ENCODE peak calls at places on chromosomes 12 and 14, in four cellular contexts. A is NCI-H1105 treated with DMSO at 0.1 percent for 48 hours, O is thyroid gland, S is amniotic stem cell. T is an unnamed sample.

GRCh38 chr12:2390850-2391390 is 338.1 kb downstream of the CACNA1C start:
- DNase-seq in A (no peak), O (no peak), S (no peak), T (no peak)

GRCh38 chr12:54759751-54760150 is 94.6 kb upstream of the MUCL1 start:
- DNase-seq in A (peak), O (no peak), S (no peak), T (peak)

GRCh38 chr12:9721394-9722092 is 11.4 kb downstream of the CLECL1 start:
- DNase-seq in A (no peak), O (no peak), S (no peak), T (no peak)

GRCh38 chr14:71438684-71439083 is 493.5 kb upstream of the RGS6 start:
- DNase-seq in A (no peak), O (peak), S (no peak), T (peak)

GRCh38 chr12:92363295-92364146 is 217.9 kb upstream of the BTG1 start:
- DNase-seq in A (no peak), O (no peak), S (no peak), T (peak)

GRCh38 chr14:84152452-84152851 is 1377.5 kb upstream of the FLRT2 start:
- DNase-seq in A (no peak), O (no peak), S (no peak), T (no peak)

GRCh38 chr14:79091381-79091963 is 921.3 kb downstream of the NRXN3 start:
- DNase-seq in A (no peak), O (no peak), S (no peak), T (peak)

GRCh38 chr12:57612711-57613426 is 1.6 kb downstream of the ARHGEF25 start:
- DNase-seq in A (no peak), O (no peak), S (no peak), T (no peak)

GRCh38 chr14:60931206-60931605 is 49.7 kb downstream of the TRMT5 start:
- DNase-seq in A (peak), O (no peak), S (no peak), T (peak)

GRCh38 chr14:31965735-31966598 is 111.1 kb upstream of the ARHGAP5 start:
- DNase-seq in A (no peak), O (no peak), S (no peak), T (no peak)

GRCh38 chr12:15193927-15194326 is 27.3 kb downstream of the RERG start:
- DNase-seq in A (no peak), O (no peak), S (no peak), T (no peak)

GRCh38 chr14:37901978-37902377 is 305.7 kb upstream of the SSTR1 start:
- DNase-seq in A (no peak), O (no peak), S (no peak), T (no peak)

GRCh38 chr12:89414851-89415250 is 62.5 kb upstream of the DUSP6 start:
- DNase-seq in A (no peak), O (no peak), S (no peak), T (no peak)

GRCh38 chr14:51776102-51776894 is 84.1 kb upstream of the GNG2 start:
- DNase-seq in A (peak), O (peak), S (peak), T (peak)

GRCh38 chr12:2856901-2857495 is at the start of gene TEX52:
- DNase-seq in A (peak), O (peak), S (no peak), T (no peak)

GRCh38 chr14:55019968-55020554 is 6.8 kb downstream of the WDHD1 start:
- DNase-seq in A (no peak), O (no peak), S (no peak), T (no peak)

GRCh38 chr14:61730756-61731373 is 31.4 kb upstream of the SNAPC1 start:
- DNase-seq in A (no peak), O (no peak), S (no peak), T (peak)

GRCh38 chr14:75183225-75183624 is 6.8 kb upstream of the TMED10 start:
- DNase-seq in A (no peak), O (peak), S (no peak), T (no peak)

GRCh38 chr14:94752575-94752974 is 17.3 kb downstream of the GSC start:
- DNase-seq in A (no peak), O (no peak), S (no peak), T (no peak)

GRCh38 chr14:22849212-22849819 is 12.9 kb downstream of the MMP14 start:
- DNase-seq in A (no peak), O (no peak), S (no peak), T (no peak)

GRCh38 chr14:90534838-90535555 is 138.2 kb downstream of the CALM1 start:
- DNase-seq in A (no peak), O (no peak), S (no peak), T (no peak)

GRCh38 chr12:52215587-52216031 is 17.4 kb upstream of the KRT7 start:
- DNase-seq in A (no peak), O (peak), S (no peak), T (no peak)

GRCh38 chr14:89231426-89232113 is 185.5 kb downstream of the FOXN3 start:
- DNase-seq in A (no peak), O (no peak), S (no peak), T (peak)

GRCh38 chr14:62213516-62213915 is 451.3 kb downstream of the SNAPC1 start:
- DNase-seq in A (peak), O (no peak), S (no peak), T (peak)

GRCh38 chr12:57611116-57611809 is at the start of gene ARHGEF25:
- DNase-seq in A (peak), O (peak), S (no peak), T (peak)

GRCh38 chr12:93109794-93110203 is 180.7 kb upstream of the EEA1 start:
- DNase-seq in A (no peak), O (no peak), S (no peak), T (no peak)

GRCh38 chr12:109621271-109621671 is 47.7 kb downstream of the MVK start:
- DNase-seq in A (peak), O (no peak), S (no peak), T (peak)

GRCh38 chr12:82479511-82479910 is 121.2 kb downstream of the METTL25 start:
- DNase-seq in A (no peak), O (no peak), S (no peak), T (no peak)

GRCh38 chr12:127238061-127238460 is 1028.9 kb upstream of the TMEM132C start:
- DNase-seq in A (no peak), O (no peak), S (no peak), T (no peak)

GRCh38 chr12:130791699-130792098 is 47.4 kb downstream of the STX2 start:
- DNase-seq in A (no peak), O (no peak), S (no peak), T (no peak)

GRCh38 chr12:57430117-57430930 is 519 bp downstream of the R3HDM2 start:
- DNase-seq in A (no peak), O (peak), S (no peak), T (peak)

GRCh38 chr12:111980598-111980997 is 32.4 kb downstream of the TMEM116 start:
- DNase-seq in A (no peak), O (no peak), S (no peak), T (no peak)

GRCh38 chr12:57459055-57459749 is 383 bp upstream of the GLI1 start:
- DNase-seq in A (peak), O (peak), S (peak), T (peak)

GRCh38 chr14:87613856-87614255 is 379.1 kb downstream of the GALC start:
- DNase-seq in A (no peak), O (no peak), S (no peak), T (no peak)

GRCh38 chr12:48980389-48980952 is 2.3 kb downstream of the WNT1 start:
- DNase-seq in A (no peak), O (no peak), S (no peak), T (peak)

GRCh38 chr12:53999596-54000104 is 311 bp upstream of the HOXC9 start:
- DNase-seq in A (peak), O (no peak), S (no peak), T (no peak)